ENCODE peak calls at places on chromosome 18, in ten cellular contexts. S is DMS 273 treated with DMSO at 0.1 percent for 48 hours; K is NCI-H1417; I is lung microvascular endothelial cell; O is activated T-helper 1 cell treated with anti-CD3 and anti-CD28 coated beads, Interleukin-2, amount 50 U/mL, for 16 hours; M is pulmonary artery endothelial cell; T is A549; G is nephron progenitor cell; C is stimulated activated CD4-positive, alpha-beta T cell treated with anti-CD3 and anti-CD28 coated beads, TNF-alpha, amount 100 ng/mL, for 24 hours; Q is WTC11. V is an unnamed sample.

GRCh38 chr18:45785015-45785597 is 40.4 kb upstream of the SIGLEC15 start:
- DNase-seq in S (no peak), K (no peak), I (no peak), O (no peak), M (no peak), T (no peak), G (no peak), C (no peak), Q (no peak), V (no peak)

GRCh38 chr18:40249390-40250080 is 1705.5 kb upstream of the PIK3C3 start:
- DNase-seq in S (peak), K (no peak), I (no peak), O (no peak), M (no peak), T (no peak), G (no peak), C (no peak), Q (no peak), V (no peak)

GRCh38 chr18:58046087-58046793 is 2.2 kb downstream of the NEDD4L start:
- DNase-seq in S (no peak), K (peak), I (peak), O (no peak), M (no peak), T (no peak), G (no peak), C (no peak), Q (no peak), V (peak)

GRCh38 chr18:78521136-78521535 is 458.5 kb upstream of the SALL3 start:
- DNase-seq in S (no peak), K (no peak), I (no peak), O (no peak), M (no peak), T (no peak), G (no peak), C (no peak), Q (no peak), V (no peak)

GRCh38 chr18:25457196-25457595 is 105.2 kb upstream of the ZNF521 start:
- DNase-seq in S (no peak), K (no peak), I (no peak), O (no peak), M (no peak), T (no peak), G (no peak), C (no peak), Q (no peak), V (no peak)

GRCh38 chr18:28789460-28789859 is 612.5 kb upstream of the CDH2 start:
- DNase-seq in S (no peak), K (no peak), I (peak), O (no peak), M (no peak), T (no peak), G (no peak), C (no peak), Q (no peak), V (no peak)

GRCh38 chr18:10787293-10787901 is 261.6 kb downstream of the NAPG start:
- DNase-seq in S (peak), K (peak), I (peak), O (peak), M (peak), T (peak), G (peak), C (peak), Q (peak), V (peak)

GRCh38 chr18:68436485-68436884 is 278.4 kb downstream of the TMX3 start:
- DNase-seq in S (no peak), K (no peak), I (no peak), O (no peak), M (peak), T (no peak), G (no peak), C (no peak), Q (no peak), V (no peak)

GRCh38 chr18:55245200-55245599 is 285.9 kb upstream of the CCDC68 start:
- DNase-seq in S (no peak), K (peak), I (peak), O (no peak), M (no peak), T (no peak), G (no peak), C (no peak), Q (no peak), V (no peak)

GRCh38 chr18:67463829-67464228 is 52.7 kb downstream of the DSEL start:
- DNase-seq in S (no peak), K (no peak), I (peak), O (no peak), M (no peak), T (peak), G (no peak), C (no peak), Q (no peak), V (peak)

GRCh38 chr18:50133526-50133925 is 61.4 kb downstream of the MYO5B start:
- DNase-seq in S (no peak), K (no peak), I (no peak), O (no peak), M (no peak), T (no peak), G (no peak), C (no peak), Q (no peak), V (peak)

GRCh38 chr18:650428-650858 is 7.0 kb upstream of the TYMS start:
- DNase-seq in S (no peak), K (no peak), I (no peak), O (no peak), M (no peak), T (no peak), G (no peak), C (no peak), Q (no peak), V (no peak)

GRCh38 chr18:30889582-30890301 is 152.8 kb downstream of the DSC3 start:
- DNase-seq in S (no peak), K (peak), I (peak), O (no peak), M (no peak), T (peak), G (peak), C (no peak), Q (peak), V (peak)

V was measured in GM23338.